ENCODE peak calls at places on chromosomes 11 and 22, in seven cellular contexts. One of them, this sample, is unnamed.

GRCh38 chr11:129946256-129946655 is 50.9 kb upstream of the NFRKB start:
- DNase-seq in keratinocyte: no peak
- DNase-seq in AG04450: no peak
- DNase-seq in MM.1S: peak; percentile 24
- DNase-seq in left ventricle myocardium inferior: no peak
- DNase-seq in thoracic aorta: no peak
- DNase-seq in stomach: no peak
- DNase-seq in this sample: no peak

GRCh38 chr11:74846770-74847169 is 98.1 kb downstream of the RNF169 start:
- DNase-seq in AG04450: no peak
- DNase-seq in left ventricle myocardium inferior: no peak
- DNase-seq in thoracic aorta: no peak
- DNase-seq in MM.1S: no peak
- DNase-seq in keratinocyte: no peak
- DNase-seq in stomach: no peak
- DNase-seq in this sample: no peak

GRCh38 chr22:39515266-39516050 is 4.9 kb upstream of the ATF4 start:
- DNase-seq in thoracic aorta: no peak
- DNase-seq in MM.1S: peak; percentile 22
- DNase-seq in AG04450: no peak
- DNase-seq in stomach: no peak
- DNase-seq in keratinocyte: no peak
- DNase-seq in left ventricle myocardium inferior: no peak
- DNase-seq in this sample: no peak

GRCh38 chr11:85823816-85824215 is 12.9 kb upstream of the SYTL2 start:
- DNase-seq in keratinocyte: no peak
- DNase-seq in stomach: no peak
- DNase-seq in MM.1S: peak; percentile 92
- DNase-seq in left ventricle myocardium inferior: no peak
- DNase-seq in AG04450: no peak
- DNase-seq in thoracic aorta: no peak
- DNase-seq in this sample: no peak

GRCh38 chr11:43681543-43681942 is 1.0 kb downstream of the HSD17B12 start:
- DNase-seq in stomach: no peak
- DNase-seq in thoracic aorta: no peak
- DNase-seq in MM.1S: no peak
- DNase-seq in left ventricle myocardium inferior: no peak
- DNase-seq in keratinocyte: no peak
- DNase-seq in AG04450: no peak
- DNase-seq in this sample: no peak

GRCh38 chr22:16925407-16925966 is 82.5 kb downstream of the GAB4 start:
- DNase-seq in MM.1S: no peak
- DNase-seq in left ventricle myocardium inferior: no peak
- DNase-seq in AG04450: no peak
- DNase-seq in thoracic aorta: no peak
- DNase-seq in stomach: no peak
- DNase-seq in keratinocyte: no peak
- DNase-seq in this sample: no peak

GRCh38 chr22:36873614-36874308 is 13.0 kb downstream of the NCF4 start:
- DNase-seq in stomach: peak; percentile 62
- DNase-seq in AG04450: no peak
- DNase-seq in keratinocyte: peak; percentile 41
- DNase-seq in thoracic aorta: no peak
- DNase-seq in left ventricle myocardium inferior: no peak
- DNase-seq in MM.1S: peak; percentile 92
- DNase-seq in this sample: peak; percentile 33

GRCh38 chr11:61769169-61769920 is 16.9 kb downstream of the MYRF start:
- DNase-seq in thoracic aorta: no peak
- DNase-seq in left ventricle myocardium inferior: no peak
- DNase-seq in AG04450: peak; percentile 16
- DNase-seq in keratinocyte: no peak
- DNase-seq in MM.1S: no peak
- DNase-seq in stomach: peak; percentile 92
- DNase-seq in this sample: peak; percentile 19

GRCh38 chr22:49052023-49052538 is 775.6 kb downstream of the BRD1 start:
- DNase-seq in keratinocyte: no peak
- DNase-seq in thoracic aorta: no peak
- DNase-seq in stomach: no peak
- DNase-seq in MM.1S: no peak
- DNase-seq in left ventricle myocardium inferior: no peak
- DNase-seq in AG04450: no peak
- DNase-seq in this sample: no peak

GRCh38 chr22:37416806-37417205 is 10.5 kb downstream of the ELFN2 start:
- DNase-seq in thoracic aorta: no peak
- DNase-seq in AG04450: no peak
- DNase-seq in stomach: no peak
- DNase-seq in keratinocyte: no peak
- DNase-seq in left ventricle myocardium inferior: no peak
- DNase-seq in MM.1S: no peak
- DNase-seq in this sample: no peak

GRCh38 chr22:46111645-46112306 is 38.5 kb upstream of the PPARA start:
- DNase-seq in stomach: no peak
- DNase-seq in AG04450: no peak
- DNase-seq in thoracic aorta: no peak
- DNase-seq in left ventricle myocardium inferior: no peak
- DNase-seq in keratinocyte: no peak
- DNase-seq in MM.1S: no peak
- DNase-seq in this sample: no peak

GRCh38 chr11:70763606-70764005 is 365.3 kb downstream of the CTTN start:
- DNase-seq in thoracic aorta: no peak
- DNase-seq in keratinocyte: no peak
- DNase-seq in left ventricle myocardium inferior: no peak
- DNase-seq in stomach: no peak
- DNase-seq in MM.1S: no peak
- DNase-seq in AG04450: no peak
- DNase-seq in this sample: no peak

GRCh38 chr11:59625703-59626102 is 10.1 kb upstream of the OSBP start:
- DNase-seq in stomach: no peak
- DNase-seq in thoracic aorta: no peak
- DNase-seq in keratinocyte: no peak
- DNase-seq in MM.1S: no peak
- DNase-seq in AG04450: no peak
- DNase-seq in left ventricle myocardium inferior: no peak
- DNase-seq in this sample: no peak

GRCh38 chr11:30635401-30635989 is 49.3 kb upstream of the MPPED2 start:
- DNase-seq in MM.1S: no peak
- DNase-seq in thoracic aorta: no peak
- DNase-seq in AG04450: no peak
- DNase-seq in stomach: no peak
- DNase-seq in keratinocyte: no peak
- DNase-seq in left ventricle myocardium inferior: no peak
- DNase-seq in this sample: no peak

GRCh38 chr11:108873305-108873704 is 208.4 kb downstream of the DDX10 start:
- DNase-seq in AG04450: no peak
- DNase-seq in stomach: no peak
- DNase-seq in keratinocyte: no peak
- DNase-seq in MM.1S: no peak
- DNase-seq in thoracic aorta: no peak
- DNase-seq in left ventricle myocardium inferior: no peak
- DNase-seq in this sample: no peak

GRCh38 chr11:108873938-108874337 is 209.1 kb downstream of the DDX10 start:
- DNase-seq in MM.1S: no peak
- DNase-seq in AG04450: no peak
- DNase-seq in keratinocyte: no peak
- DNase-seq in thoracic aorta: no peak
- DNase-seq in stomach: no peak
- DNase-seq in left ventricle myocardium inferior: no peak
- DNase-seq in this sample: no peak

GRCh38 chr11:108871867-108872266 is 207.0 kb downstream of the DDX10 start:
- DNase-seq in keratinocyte: no peak
- DNase-seq in MM.1S: no peak
- DNase-seq in thoracic aorta: no peak
- DNase-seq in stomach: no peak
- DNase-seq in AG04450: no peak
- DNase-seq in left ventricle myocardium inferior: no peak
- DNase-seq in this sample: no peak

GRCh38 chr11:108871152-108871551 is 206.3 kb downstream of the DDX10 start:
- DNase-seq in keratinocyte: no peak
- DNase-seq in MM.1S: peak; percentile 13
- DNase-seq in left ventricle myocardium inferior: peak; percentile 15
- DNase-seq in AG04450: peak; percentile 3
- DNase-seq in thoracic aorta: no peak
- DNase-seq in stomach: no peak
- DNase-seq in this sample: peak; percentile 67

DNA sequence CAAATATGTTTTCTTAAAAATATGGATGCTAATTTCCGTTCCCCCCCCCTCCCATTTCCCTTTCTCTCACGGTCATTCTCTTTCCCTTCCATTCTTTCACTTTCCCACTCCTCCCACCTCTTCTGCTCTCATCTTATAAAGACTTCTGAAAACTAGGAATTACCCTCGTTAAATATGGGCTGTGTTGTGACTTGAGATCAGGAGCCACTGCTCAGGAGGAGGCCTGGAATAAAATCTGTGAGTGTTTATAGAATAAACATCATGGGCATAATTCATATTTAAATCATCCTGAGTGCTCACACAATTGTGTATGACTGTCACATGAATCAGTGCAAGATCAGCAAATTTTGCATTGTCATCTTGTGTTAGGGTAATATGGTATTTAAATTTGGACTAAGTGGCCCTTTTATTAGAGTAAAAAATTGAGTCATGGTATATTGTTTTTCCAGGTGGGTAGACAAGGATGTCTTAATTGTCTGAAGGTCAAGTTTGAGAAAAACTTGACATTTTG is 208.0 kb downstream of the DDX10 start:
- DNase-seq in left ventricle myocardium inferior: no peak
- DNase-seq in thoracic aorta: no peak
- DNase-seq in AG04450: no peak
- DNase-seq in stomach: no peak
- DNase-seq in MM.1S: no peak
- DNase-seq in keratinocyte: no peak
- DNase-seq in this sample: no peak
- H3K4me3 ChIP-seq in left ventricle myocardium inferior: no peak overlapping the region
- H3K4me3 ChIP-seq in thoracic aorta: no peak overlapping the region
- H3K4me3 ChIP-seq in AG04450: no peak overlapping the region
- H3K4me3 ChIP-seq in stomach: no peak overlapping the region
- H3K4me3 ChIP-seq in MM.1S: no peak overlapping the region
- H3K4me3 ChIP-seq in keratinocyte: no peak overlapping the region
- H3K4me3 ChIP-seq in this sample: no peak overlapping the region

DNA sequence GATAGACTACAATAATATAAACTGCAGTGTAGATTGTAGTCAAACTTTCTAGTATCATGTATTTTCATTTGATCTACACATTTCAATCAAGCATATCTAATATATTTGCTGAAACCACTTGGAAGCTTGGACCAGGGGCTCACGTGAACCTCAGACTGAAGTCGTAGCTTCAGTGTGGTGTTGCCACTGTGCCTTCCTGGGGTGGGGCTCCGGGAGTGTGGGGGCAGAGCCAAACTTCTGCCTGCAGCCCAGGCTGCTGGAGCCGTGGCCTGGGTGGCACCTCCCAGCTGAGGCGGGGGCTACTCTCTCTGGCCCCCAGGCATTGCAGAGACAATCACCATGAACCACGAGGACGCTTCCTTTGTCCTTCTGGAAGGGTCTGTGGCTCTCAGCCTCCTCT is 36.3 kb upstream of the IGSF9B start:
- DNase-seq in keratinocyte: no peak
- DNase-seq in left ventricle myocardium inferior: no peak
- DNase-seq in AG04450: no peak
- DNase-seq in stomach: no peak
- DNase-seq in thoracic aorta: no peak
- DNase-seq in MM.1S: no peak
- DNase-seq in this sample: no peak
- H3K27ac ChIP-seq in keratinocyte: no peak overlapping the region
- H3K27ac ChIP-seq in left ventricle myocardium inferior: no peak overlapping the region
- H3K27ac ChIP-seq in AG04450: no peak overlapping the region
- H3K27ac ChIP-seq in stomach: no peak overlapping the region
- H3K27ac ChIP-seq in thoracic aorta: no peak overlapping the region
- H3K27ac ChIP-seq in MM.1S: no peak overlapping the region
- H3K27ac ChIP-seq in this sample: no peak overlapping the region

GRCh38 chr11:45512749-45513148 is 152.7 kb downstream of the CHST1 start:
- DNase-seq in MM.1S: no peak
- DNase-seq in AG04450: no peak
- DNase-seq in stomach: no peak
- DNase-seq in left ventricle myocardium inferior: no peak
- DNase-seq in thoracic aorta: no peak
- DNase-seq in keratinocyte: no peak
- DNase-seq in this sample: no peak
- H3K27me3 ChIP-seq in MM.1S: no peaks in the 10 kb centered on the region
- H3K27me3 ChIP-seq in AG04450: peaks cover 2% of the 10 kb centered on the region
- H3K27me3 ChIP-seq in stomach: peaks cover 12% of the 10 kb centered on the region
- H3K27me3 ChIP-seq in left ventricle myocardium inferior: no peaks in the 10 kb centered on the region
- H3K27me3 ChIP-seq in thoracic aorta: no peaks in the 10 kb centered on the region
- H3K27me3 ChIP-seq in keratinocyte: peaks cover 2% of the 10 kb centered on the region
- H3K27me3 ChIP-seq in this sample: no peaks in the 10 kb centered on the region

GRCh38 chr11:76980196-76980595 is 54.0 kb upstream of the B3GNT6 start:
- DNase-seq in keratinocyte: no peak
- DNase-seq in stomach: no peak
- DNase-seq in MM.1S: no peak
- DNase-seq in AG04450: no peak
- DNase-seq in thoracic aorta: no peak
- DNase-seq in left ventricle myocardium inferior: no peak
- DNase-seq in this sample: no peak
- H3K4me3 ChIP-seq in keratinocyte: no peak overlapping the region
- H3K4me3 ChIP-seq in stomach: no peak overlapping the region
- H3K4me3 ChIP-seq in MM.1S: no peak overlapping the region
- H3K4me3 ChIP-seq in AG04450: no peak overlapping the region
- H3K4me3 ChIP-seq in thoracic aorta: no peak overlapping the region
- H3K4me3 ChIP-seq in left ventricle myocardium inferior: no peak overlapping the region
- H3K4me3 ChIP-seq in this sample: no peak overlapping the region

GRCh38 chr22:35677460-35678187 is 29.4 kb downstream of the APOL6 start:
- DNase-seq in keratinocyte: no peak
- DNase-seq in left ventricle myocardium inferior: no peak
- DNase-seq in stomach: no peak
- DNase-seq in AG04450: no peak
- DNase-seq in MM.1S: no peak
- DNase-seq in thoracic aorta: no peak
- DNase-seq in this sample: no peak
- H3K27ac ChIP-seq in keratinocyte: no peak overlapping the region
- H3K27ac ChIP-seq in left ventricle myocardium inferior: no peak overlapping the region
- H3K27ac ChIP-seq in stomach: no peak overlapping the region
- H3K27ac ChIP-seq in AG04450: no peak overlapping the region
- H3K27ac ChIP-seq in MM.1S: no peak overlapping the region
- H3K27ac ChIP-seq in thoracic aorta: no peak overlapping the region
- H3K27ac ChIP-seq in this sample: no peak overlapping the region

GRCh38 chr11:5383576-5383975 is at the start of gene OR51M1:
- DNase-seq in MM.1S: no peak
- DNase-seq in thoracic aorta: no peak
- DNase-seq in AG04450: no peak
- DNase-seq in stomach: no peak
- DNase-seq in left ventricle myocardium inferior: no peak
- DNase-seq in keratinocyte: no peak
- DNase-seq in this sample: no peak
- H3K27me3 ChIP-seq in MM.1S: no peaks in the 10 kb centered on the region
- H3K27me3 ChIP-seq in thoracic aorta: no peaks in the 10 kb centered on the region
- H3K27me3 ChIP-seq in AG04450: no peaks in the 10 kb centered on the region
- H3K27me3 ChIP-seq in stomach: no peaks in the 10 kb centered on the region
- H3K27me3 ChIP-seq in left ventricle myocardium inferior: no peaks in the 10 kb centered on the region
- H3K27me3 ChIP-seq in keratinocyte: no peaks in the 10 kb centered on the region
- H3K27me3 ChIP-seq in this sample: no peaks in the 10 kb centered on the region

GRCh38 chr22:50314455-50315288 is 7.2 kb upstream of the PLXNB2 start:
- DNase-seq in keratinocyte: no peak
- DNase-seq in AG04450: no peak
- DNase-seq in left ventricle myocardium inferior: peak; percentile 50
- DNase-seq in thoracic aorta: no peak
- DNase-seq in MM.1S: peak; percentile 92
- DNase-seq in stomach: peak; percentile 54
- DNase-seq in this sample: no peak
- H3K4me3 ChIP-seq in keratinocyte: no peak overlapping the region
- H3K4me3 ChIP-seq in AG04450: no peak overlapping the region
- H3K4me3 ChIP-seq in left ventricle myocardium inferior: peak overlapping the region; percentile 30
- H3K4me3 ChIP-seq in thoracic aorta: peak overlapping the region; percentile 32
- H3K4me3 ChIP-seq in MM.1S: peak overlapping the region; percentile 72
- H3K4me3 ChIP-seq in stomach: peak overlapping the region; percentile 23
- H3K4me3 ChIP-seq in this sample: no peak overlapping the region

This sample was measured in brain microvascular endothelial cell.